ENCODE peak calls at places on chromosome 9, in seven cellular contexts. One of them, this sample, is unnamed.

GRCh38 chr9:84711398-84711777 is 41.9 kb downstream of the NTRK2 start:
- DNase-seq in T-helper 9 cell: no peak
- DNase-seq in NB4: no peak
- DNase-seq in NCI-H345: no peak
- DNase-seq in HEK293T: no peak
- DNase-seq in GM10248: no peak
- DNase-seq in upper lobe of right lung: no peak
- DNase-seq in this sample: no peak

GRCh38 chr9:135371535-135371934 is 108.0 kb upstream of the PPP1R26 start:
- DNase-seq in T-helper 9 cell: no peak
- DNase-seq in NB4: no peak
- DNase-seq in NCI-H345: no peak
- DNase-seq in HEK293T: no peak
- DNase-seq in GM10248: no peak
- DNase-seq in upper lobe of right lung: no peak
- DNase-seq in this sample: no peak

GRCh38 chr9:132818588-132818987 is 59.5 kb downstream of the AK8 start:
- DNase-seq in T-helper 9 cell: no peak
- DNase-seq in NB4: no peak
- DNase-seq in NCI-H345: no peak
- DNase-seq in HEK293T: no peak
- DNase-seq in GM10248: no peak
- DNase-seq in upper lobe of right lung: no peak
- DNase-seq in this sample: no peak

GRCh38 chr9:134326754-134327526 is 685 bp downstream of the RXRA start:
- DNase-seq in T-helper 9 cell: no peak
- DNase-seq in NB4: peak
- DNase-seq in NCI-H345: no peak
- DNase-seq in HEK293T: peak
- DNase-seq in GM10248: peak
- DNase-seq in upper lobe of right lung: no peak
- DNase-seq in this sample: no peak

GRCh38 chr9:2291980-2292704 is 277.0 kb downstream of the SMARCA2 start:
- DNase-seq in T-helper 9 cell: no peak
- DNase-seq in NB4: no peak
- DNase-seq in NCI-H345: peak
- DNase-seq in HEK293T: no peak
- DNase-seq in GM10248: no peak
- DNase-seq in upper lobe of right lung: no peak
- DNase-seq in this sample: no peak

GRCh38 chr9:110994771-110995241 is 43.5 kb downstream of the LPAR1 start:
- DNase-seq in T-helper 9 cell: no peak
- DNase-seq in NB4: no peak
- DNase-seq in NCI-H345: no peak
- DNase-seq in HEK293T: no peak
- DNase-seq in GM10248: no peak
- DNase-seq in upper lobe of right lung: no peak
- DNase-seq in this sample: no peak

GRCh38 chr9:71177901-71178300 is 56.5 kb upstream of the TRPM3 start:
- DNase-seq in T-helper 9 cell: no peak
- DNase-seq in NB4: no peak
- DNase-seq in NCI-H345: no peak
- DNase-seq in HEK293T: no peak
- DNase-seq in GM10248: no peak
- DNase-seq in upper lobe of right lung: no peak
- DNase-seq in this sample: no peak

GRCh38 chr9:38263534-38263933 is 129.0 kb upstream of the ALDH1B1 start:
- DNase-seq in T-helper 9 cell: no peak
- DNase-seq in NB4: no peak
- DNase-seq in NCI-H345: no peak
- DNase-seq in HEK293T: no peak
- DNase-seq in GM10248: no peak
- DNase-seq in upper lobe of right lung: no peak
- DNase-seq in this sample: no peak

GRCh38 chr9:34707130-34707529 is 2.8 kb downstream of the CCL21 start:
- DNase-seq in T-helper 9 cell: no peak
- DNase-seq in NB4: no peak
- DNase-seq in NCI-H345: no peak
- DNase-seq in HEK293T: no peak
- DNase-seq in GM10248: no peak
- DNase-seq in upper lobe of right lung: no peak
- DNase-seq in this sample: no peak

GRCh38 chr9:35490910-35491465 is 1.1 kb downstream of the RUSC2 start:
- DNase-seq in T-helper 9 cell: no peak
- DNase-seq in NB4: no peak
- DNase-seq in NCI-H345: no peak
- DNase-seq in HEK293T: no peak
- DNase-seq in GM10248: no peak
- DNase-seq in upper lobe of right lung: no peak
- DNase-seq in this sample: no peak

GRCh38 chr9:126317513-126317912 is 9.1 kb upstream of the MVB12B start:
- DNase-seq in T-helper 9 cell: peak
- DNase-seq in NB4: peak
- DNase-seq in NCI-H345: no peak
- DNase-seq in HEK293T: no peak
- DNase-seq in GM10248: no peak
- DNase-seq in upper lobe of right lung: no peak
- DNase-seq in this sample: no peak

GRCh38 chr9:27033815-27034403 is 28.4 kb upstream of the LRRC19 start:
- DNase-seq in T-helper 9 cell: peak
- DNase-seq in NB4: peak
- DNase-seq in NCI-H345: peak
- DNase-seq in HEK293T: peak
- DNase-seq in GM10248: peak
- DNase-seq in upper lobe of right lung: no peak
- DNase-seq in this sample: peak

GRCh38 chr9:27386759-27387158 is 89.8 kb upstream of the EQTN start:
- DNase-seq in T-helper 9 cell: no peak
- DNase-seq in NB4: no peak
- DNase-seq in NCI-H345: no peak
- DNase-seq in HEK293T: no peak
- DNase-seq in GM10248: no peak
- DNase-seq in upper lobe of right lung: no peak
- DNase-seq in this sample: no peak

GRCh38 chr9:121550569-121551512 is 51.2 kb upstream of the GGTA1 start:
- DNase-seq in T-helper 9 cell: peak
- DNase-seq in NB4: peak
- DNase-seq in NCI-H345: peak
- DNase-seq in HEK293T: peak
- DNase-seq in GM10248: peak
- DNase-seq in upper lobe of right lung: peak
- DNase-seq in this sample: peak

GRCh38 chr9:18343799-18344198 is 130.2 kb upstream of the ADAMTSL1 start:
- DNase-seq in T-helper 9 cell: no peak
- DNase-seq in NB4: no peak
- DNase-seq in NCI-H345: no peak
- DNase-seq in HEK293T: no peak
- DNase-seq in GM10248: no peak
- DNase-seq in upper lobe of right lung: no peak
- DNase-seq in this sample: no peak

GRCh38 chr9:95206143-95206542 is 111.4 kb downstream of the FANCC start:
- DNase-seq in T-helper 9 cell: no peak
- DNase-seq in NB4: no peak
- DNase-seq in NCI-H345: no peak
- DNase-seq in HEK293T: no peak
- DNase-seq in GM10248: no peak
- DNase-seq in upper lobe of right lung: no peak
- DNase-seq in this sample: no peak

GRCh38 chr9:116966199-116966598 is 279.1 kb downstream of the TRIM32 start:
- DNase-seq in T-helper 9 cell: no peak
- DNase-seq in NB4: no peak
- DNase-seq in NCI-H345: no peak
- DNase-seq in HEK293T: no peak
- DNase-seq in GM10248: no peak
- DNase-seq in upper lobe of right lung: no peak
- DNase-seq in this sample: no peak

GRCh38 chr9:112894031-112894430 is 3.4 kb upstream of the SLC46A2 start:
- DNase-seq in T-helper 9 cell: no peak
- DNase-seq in NB4: peak
- DNase-seq in NCI-H345: no peak
- DNase-seq in HEK293T: no peak
- DNase-seq in GM10248: no peak
- DNase-seq in upper lobe of right lung: no peak
- DNase-seq in this sample: no peak

GRCh38 chr9:127690735-127691134 is 16.1 kb upstream of the CFAP157 start:
- DNase-seq in T-helper 9 cell: no peak
- DNase-seq in NB4: no peak
- DNase-seq in NCI-H345: no peak
- DNase-seq in HEK293T: no peak
- DNase-seq in GM10248: no peak
- DNase-seq in upper lobe of right lung: no peak
- DNase-seq in this sample: no peak

GRCh38 chr9:76789850-76790249 is 25.6 kb downstream of the PCA3 start:
- DNase-seq in T-helper 9 cell: no peak
- DNase-seq in NB4: no peak
- DNase-seq in NCI-H345: no peak
- DNase-seq in HEK293T: no peak
- DNase-seq in GM10248: no peak
- DNase-seq in upper lobe of right lung: no peak
- DNase-seq in this sample: no peak

GRCh38 chr9:122904466-122904822 is 715 bp downstream of the RC3H2 start:
- DNase-seq in T-helper 9 cell: no peak
- DNase-seq in NB4: peak
- DNase-seq in NCI-H345: no peak
- DNase-seq in HEK293T: peak
- DNase-seq in GM10248: peak
- DNase-seq in upper lobe of right lung: peak
- DNase-seq in this sample: peak

GRCh38 chr9:22452415-22453010 is 5.9 kb downstream of the DMRTA1 start:
- DNase-seq in T-helper 9 cell: peak
- DNase-seq in NB4: no peak
- DNase-seq in NCI-H345: peak
- DNase-seq in HEK293T: peak
- DNase-seq in GM10248: no peak
- DNase-seq in upper lobe of right lung: peak
- DNase-seq in this sample: no peak

GRCh38 chr9:131677445-131678180 is 62.3 kb downstream of the RAPGEF1 start:
- DNase-seq in T-helper 9 cell: no peak
- DNase-seq in NB4: peak
- DNase-seq in NCI-H345: no peak
- DNase-seq in HEK293T: no peak
- DNase-seq in GM10248: peak
- DNase-seq in upper lobe of right lung: no peak
- DNase-seq in this sample: peak

GRCh38 chr9:16171851-16172250 is 619.0 kb downstream of the CCDC171 start:
- DNase-seq in T-helper 9 cell: no peak
- DNase-seq in NB4: no peak
- DNase-seq in NCI-H345: no peak
- DNase-seq in HEK293T: no peak
- DNase-seq in GM10248: no peak
- DNase-seq in upper lobe of right lung: no peak
- DNase-seq in this sample: no peak

GRCh38 chr9:129823163-129823933 is 588 bp downstream of the TOR1A start:
- DNase-seq in T-helper 9 cell: peak
- DNase-seq in NB4: peak
- DNase-seq in NCI-H345: no peak
- DNase-seq in HEK293T: peak
- DNase-seq in GM10248: peak
- DNase-seq in upper lobe of right lung: peak
- DNase-seq in this sample: no peak

GRCh38 chr9:138043411-138044345 is 166.1 kb downstream of the CACNA1B start:
- DNase-seq in T-helper 9 cell: no peak
- DNase-seq in NB4: no peak
- DNase-seq in NCI-H345: no peak
- DNase-seq in HEK293T: no peak
- DNase-seq in GM10248: no peak
- DNase-seq in upper lobe of right lung: peak
- DNase-seq in this sample: no peak

GRCh38 chr9:135340726-135341475 is 138.7 kb upstream of the PPP1R26 start:
- DNase-seq in T-helper 9 cell: no peak
- DNase-seq in NB4: no peak
- DNase-seq in NCI-H345: no peak
- DNase-seq in HEK293T: no peak
- DNase-seq in GM10248: no peak
- DNase-seq in upper lobe of right lung: peak
- DNase-seq in this sample: no peak

GRCh38 chr9:93652604-93653592 is 76.5 kb downstream of the PHF2 start:
- DNase-seq in T-helper 9 cell: no peak
- DNase-seq in NB4: no peak
- DNase-seq in NCI-H345: no peak
- DNase-seq in HEK293T: no peak
- DNase-seq in GM10248: no peak
- DNase-seq in upper lobe of right lung: peak
- DNase-seq in this sample: no peak

GRCh38 chr9:33097192-33097591 is 20.7 kb upstream of the SMU1 start:
- DNase-seq in T-helper 9 cell: no peak
- DNase-seq in NB4: no peak
- DNase-seq in NCI-H345: no peak
- DNase-seq in HEK293T: no peak
- DNase-seq in GM10248: no peak
- DNase-seq in upper lobe of right lung: no peak
- DNase-seq in this sample: no peak

GRCh38 chr9:121672213-121672612 is 20.8 kb downstream of the DAB2IP start:
- DNase-seq in T-helper 9 cell: no peak
- DNase-seq in NB4: no peak
- DNase-seq in NCI-H345: no peak
- DNase-seq in HEK293T: no peak
- DNase-seq in GM10248: no peak
- DNase-seq in upper lobe of right lung: no peak
- DNase-seq in this sample: no peak

GRCh38 chr9:112700080-112700479 is 17.8 kb downstream of the INIP start:
- DNase-seq in T-helper 9 cell: no peak
- DNase-seq in NB4: no peak
- DNase-seq in NCI-H345: no peak
- DNase-seq in HEK293T: no peak
- DNase-seq in GM10248: no peak
- DNase-seq in upper lobe of right lung: no peak
- DNase-seq in this sample: no peak

GRCh38 chr9:71767421-71768321 is 642 bp downstream of the CEMIP2 start:
- DNase-seq in T-helper 9 cell: peak
- DNase-seq in NB4: no peak
- DNase-seq in NCI-H345: no peak
- DNase-seq in HEK293T: no peak
- DNase-seq in GM10248: no peak
- DNase-seq in upper lobe of right lung: peak
- DNase-seq in this sample: no peak

GRCh38 chr9:136251264-136252115 is 5.9 kb upstream of the QSOX2 start:
- DNase-seq in T-helper 9 cell: no peak
- DNase-seq in NB4: peak
- DNase-seq in NCI-H345: no peak
- DNase-seq in HEK293T: no peak
- DNase-seq in GM10248: no peak
- DNase-seq in upper lobe of right lung: no peak
- DNase-seq in this sample: no peak

GRCh38 chr9:89603629-89604462 is 966 bp upstream of the GADD45G start:
- DNase-seq in T-helper 9 cell: peak
- DNase-seq in NB4: peak
- DNase-seq in NCI-H345: peak
- DNase-seq in HEK293T: peak
- DNase-seq in GM10248: peak
- DNase-seq in upper lobe of right lung: peak
- DNase-seq in this sample: peak

GRCh38 chr9:91500509-91501011 is 76.9 kb upstream of the NFIL3 start:
- DNase-seq in T-helper 9 cell: no peak
- DNase-seq in NB4: no peak
- DNase-seq in NCI-H345: no peak
- DNase-seq in HEK293T: no peak
- DNase-seq in GM10248: no peak
- DNase-seq in upper lobe of right lung: no peak
- DNase-seq in this sample: no peak

This sample was measured in HuH-7.